ENCODE peak calls at places on chromosomes 16 and 17, in six cellular contexts. W is fibroblast of the conjunctiva; J is left lung; I is Daoy; U is NCI-H187; G is Jurkat, Clone E6-1. X is an unnamed sample.

GRCh38 chr17:4972322-4972721 is 4.7 kb upstream of the SPAG7 start:
- DNase-seq in J (no peak), U (no peak), I (no peak), W (no peak), G (no peak), X (no peak)

GRCh38 chr16:15899538-15900100 is 11.2 kb upstream of the CEP20 start:
- DNase-seq in U (no peak), W (no peak), I (peak), G (no peak), J (peak), X (peak)

GRCh38 chr17:47692137-47692894 is 1.6 kb upstream of the TBKBP1 start:
- DNase-seq in W (no peak), U (no peak), J (no peak), I (no peak), G (no peak), X (no peak)

GRCh38 chr17:76382305-76382802 is 2.1 kb upstream of the SPHK1 start:
- DNase-seq in U (no peak), I (peak), J (peak), W (no peak), G (no peak), X (no peak)

GRCh38 chr16:86089986-86090385 is 191.0 kb downstream of the IRF8 start:
- DNase-seq in G (no peak), U (no peak), W (no peak), J (peak), I (no peak), X (no peak)

GRCh38 chr17:61057257-61057656 is 342.4 kb upstream of the TBX2 start:
- DNase-seq in G (no peak), U (no peak), W (no peak), J (no peak), I (no peak), X (no peak)

GRCh38 chr16:88527186-88527936 is 42.8 kb upstream of the ZC3H18 start:
- DNase-seq in I (peak), W (peak), U (no peak), G (no peak), J (no peak), X (no peak)

GRCh38 chr17:5797447-5797846 is 213.1 kb upstream of the NLRP1 start:
- DNase-seq in W (no peak), U (no peak), I (no peak), J (no peak), G (no peak), X (no peak)

GRCh38 chr16:78676351-78676750 is 576.9 kb downstream of the WWOX start:
- DNase-seq in J (no peak), I (no peak), G (no peak), W (no peak), U (no peak), X (no peak)

GRCh38 chr17:10021239-10021638 is 116.2 kb upstream of the RCVRN start:
- DNase-seq in U (no peak), J (peak), W (no peak), I (no peak), G (no peak), X (peak)

GRCh38 chr16:28101533-28101890 is 38.0 kb upstream of the GSG1L start:
- DNase-seq in G (no peak), W (no peak), I (no peak), J (peak), U (no peak), X (no peak)

GRCh38 chr16:10619271-10619849 is 39.0 kb upstream of the EMP2 start:
- DNase-seq in J (peak), W (no peak), U (no peak), I (no peak), G (no peak), X (no peak)

GRCh38 chr17:82065193-82065637 is 389 bp downstream of the DUS1L start:
- DNase-seq in J (no peak), U (no peak), W (no peak), I (no peak), G (no peak), X (no peak)

GRCh38 chr17:78484300-78485159 is 92.7 kb downstream of the DNAH17 start:
- DNase-seq in J (no peak), W (no peak), U (peak), G (peak), I (peak), X (no peak)

GRCh38 chr16:15916323-15916722 is 27.9 kb upstream of the CEP20 start:
- DNase-seq in I (no peak), J (no peak), U (no peak), G (no peak), W (no peak), X (no peak)